ENCODE peak calls at places on chromosomes 1 and 21, in seven cellular contexts. One of them, this sample, is unnamed.

GRCh38 chr1:202162049-202162417 is 1.6 kb upstream of the PTPN7 start:
- DNase-seq in bronchial epithelial cell: no peak
- DNase-seq in CD8-positive, alpha-beta T cell: no peak
- DNase-seq in kidney: peak; percentile 64
- DNase-seq in AG09309: no peak
- DNase-seq in WERI-Rb-1: no peak
- DNase-seq in NB4: peak; percentile 87
- DNase-seq in this sample: no peak

GRCh38 chr1:17692645-17693044 is 62.5 kb upstream of the ACTL8 start:
- DNase-seq in bronchial epithelial cell: no peak
- DNase-seq in CD8-positive, alpha-beta T cell: no peak
- DNase-seq in kidney: no peak
- DNase-seq in AG09309: no peak
- DNase-seq in WERI-Rb-1: no peak
- DNase-seq in NB4: no peak
- DNase-seq in this sample: no peak

GRCh38 chr1:43495204-43495603 is 35.5 kb upstream of the PTPRF start:
- DNase-seq in bronchial epithelial cell: no peak
- DNase-seq in CD8-positive, alpha-beta T cell: no peak
- DNase-seq in kidney: no peak
- DNase-seq in AG09309: no peak
- DNase-seq in WERI-Rb-1: no peak
- DNase-seq in NB4: no peak
- DNase-seq in this sample: no peak

GRCh38 chr1:52060822-52061221 is 4.7 kb downstream of the BTF3L4 start:
- DNase-seq in bronchial epithelial cell: no peak
- DNase-seq in CD8-positive, alpha-beta T cell: no peak
- DNase-seq in kidney: no peak
- DNase-seq in AG09309: no peak
- DNase-seq in WERI-Rb-1: no peak
- DNase-seq in NB4: no peak
- DNase-seq in this sample: no peak

GRCh38 chr1:39900662-39901485 is 843 bp downstream of the MYCL start:
- DNase-seq in bronchial epithelial cell: no peak
- DNase-seq in CD8-positive, alpha-beta T cell: no peak
- DNase-seq in kidney: no peak
- DNase-seq in AG09309: no peak
- DNase-seq in WERI-Rb-1: peak; percentile 24
- DNase-seq in NB4: no peak
- DNase-seq in this sample: no peak

GRCh38 chr1:47449702-47450552 is 12.1 kb downstream of the FOXD2 start:
- DNase-seq in bronchial epithelial cell: no peak
- DNase-seq in CD8-positive, alpha-beta T cell: no peak
- DNase-seq in kidney: no peak
- DNase-seq in AG09309: no peak
- DNase-seq in WERI-Rb-1: peak; percentile 57
- DNase-seq in NB4: no peak
- DNase-seq in this sample: no peak

GRCh38 chr1:77536813-77537212 is 145.6 kb downstream of the ZZZ3 start:
- DNase-seq in bronchial epithelial cell: peak; percentile 93
- DNase-seq in CD8-positive, alpha-beta T cell: no peak
- DNase-seq in kidney: no peak
- DNase-seq in AG09309: peak; percentile 95
- DNase-seq in WERI-Rb-1: no peak
- DNase-seq in NB4: no peak
- DNase-seq in this sample: peak; percentile 87

GRCh38 chr21:43193651-43194302 is 25.0 kb downstream of the CRYAA start:
- DNase-seq in bronchial epithelial cell: peak; percentile 91
- DNase-seq in CD8-positive, alpha-beta T cell: no peak
- DNase-seq in kidney: peak; percentile 87
- DNase-seq in AG09309: peak; percentile 32
- DNase-seq in WERI-Rb-1: peak; percentile 6
- DNase-seq in NB4: peak; percentile 77
- DNase-seq in this sample: peak; percentile 58

GRCh38 chr1:154663656-154664055 is 55.7 kb upstream of the ADAR start:
- DNase-seq in bronchial epithelial cell: no peak
- DNase-seq in CD8-positive, alpha-beta T cell: no peak
- DNase-seq in kidney: no peak
- DNase-seq in AG09309: no peak
- DNase-seq in WERI-Rb-1: no peak
- DNase-seq in NB4: no peak
- DNase-seq in this sample: no peak

GRCh38 chr1:22969224-22969829 is 3.3 kb downstream of the LACTBL1 start:
- DNase-seq in bronchial epithelial cell: peak; percentile 62
- DNase-seq in CD8-positive, alpha-beta T cell: no peak
- DNase-seq in kidney: no peak
- DNase-seq in AG09309: peak; percentile 20
- DNase-seq in WERI-Rb-1: no peak
- DNase-seq in NB4: no peak
- DNase-seq in this sample: peak; percentile 61

GRCh38 chr21:44927587-44928461 is 7.1 kb upstream of the ITGB2 start:
- DNase-seq in bronchial epithelial cell: peak; percentile 73
- DNase-seq in CD8-positive, alpha-beta T cell: peak; percentile 84
- DNase-seq in kidney: peak; percentile 94
- DNase-seq in AG09309: no peak
- DNase-seq in WERI-Rb-1: no peak
- DNase-seq in NB4: peak; percentile 96
- DNase-seq in this sample: no peak

GRCh38 chr1:3852091-3852490 is 4.9 kb downstream of the CEP104 start:
- DNase-seq in bronchial epithelial cell: no peak
- DNase-seq in CD8-positive, alpha-beta T cell: no peak
- DNase-seq in kidney: peak; percentile 18
- DNase-seq in AG09309: no peak
- DNase-seq in WERI-Rb-1: peak; percentile 26
- DNase-seq in NB4: no peak
- DNase-seq in this sample: no peak

GRCh38 chr1:184480711-184481110 is 93.9 kb downstream of the C1orf21 start:
- DNase-seq in bronchial epithelial cell: no peak
- DNase-seq in CD8-positive, alpha-beta T cell: no peak
- DNase-seq in kidney: no peak
- DNase-seq in AG09309: no peak
- DNase-seq in WERI-Rb-1: no peak
- DNase-seq in NB4: no peak
- DNase-seq in this sample: no peak

GRCh38 chr1:240284656-240285427 is 193.2 kb downstream of the FMN2 start:
- DNase-seq in bronchial epithelial cell: peak; percentile 15
- DNase-seq in CD8-positive, alpha-beta T cell: no peak
- DNase-seq in kidney: no peak
- DNase-seq in AG09309: peak; percentile 8
- DNase-seq in WERI-Rb-1: no peak
- DNase-seq in NB4: no peak
- DNase-seq in this sample: no peak

GRCh38 chr1:65729308-65729707 is 63.4 kb upstream of the PDE4B start:
- DNase-seq in bronchial epithelial cell: no peak
- DNase-seq in CD8-positive, alpha-beta T cell: no peak
- DNase-seq in kidney: no peak
- DNase-seq in AG09309: no peak
- DNase-seq in WERI-Rb-1: no peak
- DNase-seq in NB4: no peak
- DNase-seq in this sample: no peak

GRCh38 chr1:227899141-227899819 is 48.5 kb downstream of the WNT9A start:
- DNase-seq in bronchial epithelial cell: no peak
- DNase-seq in CD8-positive, alpha-beta T cell: no peak
- DNase-seq in kidney: peak; percentile 66
- DNase-seq in AG09309: no peak
- DNase-seq in WERI-Rb-1: peak; percentile 0
- DNase-seq in NB4: no peak
- DNase-seq in this sample: no peak

GRCh38 chr1:221742555-221743415 is 896 bp upstream of the DUSP10 start:
- DNase-seq in bronchial epithelial cell: peak; percentile 59
- DNase-seq in CD8-positive, alpha-beta T cell: peak; percentile 63
- DNase-seq in kidney: peak; percentile 96
- DNase-seq in AG09309: no peak
- DNase-seq in WERI-Rb-1: peak; percentile 76
- DNase-seq in NB4: peak; percentile 88
- DNase-seq in this sample: peak; percentile 19

GRCh38 chr1:221740941-221741363 is 937 bp downstream of the DUSP10 start:
- DNase-seq in bronchial epithelial cell: peak; percentile 25
- DNase-seq in CD8-positive, alpha-beta T cell: no peak
- DNase-seq in kidney: no peak
- DNase-seq in AG09309: no peak
- DNase-seq in WERI-Rb-1: no peak
- DNase-seq in NB4: no peak
- DNase-seq in this sample: no peak

GRCh38 chr1:221740260-221740830 is 1.5 kb downstream of the DUSP10 start:
- DNase-seq in bronchial epithelial cell: no peak
- DNase-seq in CD8-positive, alpha-beta T cell: no peak
- DNase-seq in kidney: no peak
- DNase-seq in AG09309: no peak
- DNase-seq in WERI-Rb-1: no peak
- DNase-seq in NB4: no peak
- DNase-seq in this sample: no peak

GRCh38 chr1:221741971-221742554 is at the start of gene DUSP10:
- DNase-seq in bronchial epithelial cell: peak; percentile 98
- DNase-seq in CD8-positive, alpha-beta T cell: peak; percentile 96
- DNase-seq in kidney: peak; percentile 99
- DNase-seq in AG09309: peak; percentile 99
- DNase-seq in WERI-Rb-1: peak; percentile 93
- DNase-seq in NB4: peak; percentile 99
- DNase-seq in this sample: peak; percentile 98

GRCh38 chr1:221741364-221741970 is 422 bp downstream of the DUSP10 start:
- DNase-seq in bronchial epithelial cell: peak; percentile 43
- DNase-seq in CD8-positive, alpha-beta T cell: no peak
- DNase-seq in kidney: peak; percentile 72
- DNase-seq in AG09309: no peak
- DNase-seq in WERI-Rb-1: no peak
- DNase-seq in NB4: peak; percentile 73
- DNase-seq in this sample: peak; percentile 16
- TF ChIP-seq CTCF in bronchial epithelial cell: no peak
- TF ChIP-seq CTCF in CD8-positive, alpha-beta T cell: no peak
- TF ChIP-seq CTCF in kidney: no peak
- TF ChIP-seq CTCF in AG09309: no peak
- TF ChIP-seq CTCF in WERI-Rb-1: no peak
- TF ChIP-seq CTCF in NB4: no peak
- TF ChIP-seq CTCF in this sample: no peak

DNA sequence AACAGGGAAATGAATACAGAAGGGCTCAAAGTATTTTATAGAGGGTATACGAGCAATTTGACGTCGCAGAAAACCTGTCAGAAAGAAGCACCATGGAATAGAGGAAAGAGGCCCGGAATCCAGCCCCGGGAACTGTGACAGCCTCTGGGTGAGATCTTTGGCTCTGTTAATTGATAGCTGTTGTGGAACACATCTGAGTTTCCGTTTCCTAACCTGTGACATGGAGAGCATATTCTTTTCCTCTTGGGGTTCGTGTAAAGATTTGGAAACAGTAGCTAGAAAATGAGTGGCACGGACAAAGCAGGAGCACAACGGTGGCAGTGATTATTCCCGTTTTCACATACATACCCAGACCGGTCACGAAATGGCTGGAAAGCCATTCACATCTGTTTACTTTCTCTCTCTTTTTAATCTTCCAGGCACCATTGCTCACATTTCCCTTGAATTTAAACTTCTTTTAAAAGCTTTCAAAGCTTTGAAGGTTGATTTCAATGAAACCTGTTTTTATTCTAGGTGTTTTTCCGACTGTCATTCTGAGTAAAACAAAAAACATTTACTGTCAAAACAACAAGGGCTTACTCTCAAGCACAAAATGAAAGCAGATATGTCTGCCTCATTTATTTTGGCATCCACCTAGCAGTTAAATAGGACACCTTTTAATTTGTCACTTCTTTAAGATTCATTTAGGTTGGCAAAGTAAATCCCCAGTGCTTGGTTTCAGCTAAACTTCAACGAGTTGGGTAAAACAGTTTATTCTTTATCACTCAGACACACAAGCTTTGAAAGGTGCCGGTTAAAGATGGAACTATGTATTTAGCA is 26.7 kb upstream of the C8B start:
- DNase-seq in bronchial epithelial cell: no peak
- DNase-seq in CD8-positive, alpha-beta T cell: no peak
- DNase-seq in kidney: no peak
- DNase-seq in AG09309: no peak
- DNase-seq in WERI-Rb-1: no peak
- DNase-seq in NB4: no peak
- DNase-seq in this sample: no peak
- H3K4me3 ChIP-seq in bronchial epithelial cell: no peak overlapping the region
- H3K4me3 ChIP-seq in CD8-positive, alpha-beta T cell: no peak overlapping the region
- H3K4me3 ChIP-seq in kidney: no peak overlapping the region
- H3K4me3 ChIP-seq in AG09309: no peak overlapping the region
- H3K4me3 ChIP-seq in WERI-Rb-1: no peak overlapping the region
- H3K4me3 ChIP-seq in NB4: no peak overlapping the region
- H3K4me3 ChIP-seq in this sample: no peak overlapping the region

DNA sequence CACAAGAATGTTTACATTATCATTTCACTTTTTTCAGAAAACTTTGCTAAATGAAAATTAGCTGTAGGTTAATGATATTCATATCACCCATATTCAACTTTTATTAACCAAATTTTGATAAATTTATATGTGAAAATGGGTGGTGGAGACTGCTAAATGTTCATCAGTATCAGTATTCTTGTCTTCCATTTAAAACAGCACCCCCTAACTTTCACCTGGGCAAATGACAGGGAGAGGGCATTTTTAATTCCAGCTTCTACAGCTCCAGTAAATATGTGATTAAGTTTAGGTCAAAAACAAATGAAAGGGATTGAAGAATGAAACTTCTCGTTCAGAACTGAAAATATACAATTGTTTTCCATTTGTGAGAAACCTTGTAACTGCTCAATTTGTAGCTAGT is 722.2 kb downstream of the KCNT2 start:
- DNase-seq in bronchial epithelial cell: no peak
- DNase-seq in CD8-positive, alpha-beta T cell: no peak
- DNase-seq in kidney: no peak
- DNase-seq in AG09309: no peak
- DNase-seq in WERI-Rb-1: no peak
- DNase-seq in NB4: no peak
- DNase-seq in this sample: no peak
- TF ChIP-seq CTCF in bronchial epithelial cell: no peak
- TF ChIP-seq CTCF in CD8-positive, alpha-beta T cell: no peak
- TF ChIP-seq CTCF in kidney: no peak
- TF ChIP-seq CTCF in AG09309: no peak
- TF ChIP-seq CTCF in WERI-Rb-1: peak; percentile 24
- TF ChIP-seq CTCF in NB4: peak; percentile 31
- TF ChIP-seq CTCF in this sample: no peak

GRCh38 chr1:225373155-225373554 is 54.7 kb downstream of the LBR start:
- DNase-seq in bronchial epithelial cell: no peak
- DNase-seq in CD8-positive, alpha-beta T cell: no peak
- DNase-seq in kidney: no peak
- DNase-seq in AG09309: no peak
- DNase-seq in WERI-Rb-1: no peak
- DNase-seq in NB4: no peak
- DNase-seq in this sample: no peak
- H3K4me3 ChIP-seq in bronchial epithelial cell: no peak overlapping the region
- H3K4me3 ChIP-seq in CD8-positive, alpha-beta T cell: no peak overlapping the region
- H3K4me3 ChIP-seq in kidney: no peak overlapping the region
- H3K4me3 ChIP-seq in AG09309: no peak overlapping the region
- H3K4me3 ChIP-seq in WERI-Rb-1: no peak overlapping the region
- H3K4me3 ChIP-seq in NB4: no peak overlapping the region
- H3K4me3 ChIP-seq in this sample: no peak overlapping the region

DNA sequence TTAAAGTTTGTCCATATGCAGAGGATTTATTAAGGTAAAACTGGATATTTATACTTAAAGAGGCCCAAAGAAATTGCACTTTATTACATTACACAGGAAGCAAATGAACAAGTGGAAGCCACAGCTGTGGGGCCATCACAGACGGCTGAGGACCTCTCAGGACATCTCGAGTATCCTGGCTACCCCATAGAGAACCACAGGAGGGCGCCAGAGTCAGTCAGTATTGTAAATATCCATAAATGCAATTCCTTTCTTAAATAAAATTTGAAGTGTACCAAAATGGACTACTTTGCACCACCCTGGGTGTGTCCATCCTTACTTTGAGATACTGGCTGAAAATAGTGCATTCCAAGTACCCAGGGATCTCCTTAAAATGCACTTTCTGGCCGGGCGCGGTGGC is 257.2 kb downstream of the MRPL39 start:
- DNase-seq in bronchial epithelial cell: no peak
- DNase-seq in CD8-positive, alpha-beta T cell: no peak
- DNase-seq in kidney: no peak
- DNase-seq in AG09309: no peak
- DNase-seq in WERI-Rb-1: peak; percentile 56
- DNase-seq in NB4: peak; percentile 31
- DNase-seq in this sample: no peak
- TF ChIP-seq CTCF in bronchial epithelial cell: peak; percentile 5
- TF ChIP-seq CTCF in CD8-positive, alpha-beta T cell: no peak
- TF ChIP-seq CTCF in kidney: peak; percentile 17
- TF ChIP-seq CTCF in AG09309: peak; percentile 60
- TF ChIP-seq CTCF in WERI-Rb-1: peak; percentile 71
- TF ChIP-seq CTCF in NB4: peak; percentile 53
- TF ChIP-seq CTCF in this sample: peak; percentile 62

This sample was measured in HFF-Myc.